ENCODE peak calls at places on chromosome 13, in five cellular contexts. J is neural progenitor cell, F is thoracic aorta, I is cardiac muscle cell, E is tibial artery. W is an unnamed sample. For H3K4me1 and H3K9me3, the result is how much of the 10 kb centered on the place peaks cover.

GRCh38 chr13:107964356-107964755 is 251.0 kb downstream of the LIG4 start:
- DNase-seq in F (no peak), J (no peak), I (peak), E (no peak), W (no peak)

GRCh38 chr13:97385146-97385545 is 48.8 kb upstream of the RAP2A start:
- DNase-seq in J (no peak), I (peak), F (no peak), E (no peak), W (no peak)

GRCh38 chr13:50236898-50237318 is 221.7 kb downstream of the KCNRG start:
- DNase-seq in I (no peak), F (no peak), E (no peak), J (no peak), W (no peak)

GRCh38 chr13:46629811-46630413 is 76.9 kb downstream of the LRCH1 start:
- DNase-seq in J (no peak), I (no peak), F (no peak), E (no peak), W (no peak)

GRCh38 chr13:100828226-100828625 is 153.6 kb upstream of the TMTC4 start:
- DNase-seq in E (no peak), I (peak), F (no peak), J (peak), W (no peak)

GRCh38 chr13:106619688-106620555 is 52.0 kb upstream of the ARGLU1 start:
- DNase-seq in F (no peak), E (no peak), J (peak), I (peak), W (peak)

GRCh38 chr13:20901668-20902437 is 693 bp downstream of the XPO4 start:
- DNase-seq in F (no peak), J (peak), E (no peak), I (peak), W (peak)

GRCh38 chr13:105007166-105007808 is 1528.2 kb downstream of the EFNB2 start:
- DNase-seq in F (no peak), E (no peak), I (no peak), J (no peak), W (no peak)

GRCh38 chr13:21013682-21014038 is 47.7 kb downstream of the LATS2 start:
- DNase-seq in I (no peak), J (no peak), F (no peak), E (no peak), W (no peak)

GRCh38 chr13:40770609-40770933 is 419 bp downstream of the MRPS31 start:
- DNase-seq in J (no peak), E (no peak), F (no peak), I (no peak), W (no peak)
- TF ChIP-seq CTCF in J (no peak), E (no peak), F (no peak), I (no peak), W (no peak)

GRCh38 chr13:75263741-75264407 is 218.1 kb downstream of the TBC1D4 start:
- DNase-seq in E (no peak), J (no peak), F (no peak), I (no peak), W (no peak)

GRCh38 chr13:75264611-75265010 is 217.4 kb downstream of the TBC1D4 start:
- DNase-seq in J (peak), I (no peak), F (no peak), E (no peak), W (no peak)
- H3K4me1 ChIP-seq in J (under half), I (under half), F (under half), E (under half), W (under half)

GRCh38 chr13:42221321-42221720 is 50.6 kb upstream of the AKAP11 start:
- DNase-seq in E (no peak), J (no peak), I (no peak), F (no peak), W (no peak)

GRCh38 chr13:42219870-42220269 is 52.1 kb upstream of the AKAP11 start:
- DNase-seq in F (no peak), E (no peak), J (no peak), I (no peak), W (no peak)

GRCh38 chr13:42219051-42219450 is 52.9 kb upstream of the AKAP11 start:
- DNase-seq in F (no peak), J (no peak), I (no peak), E (no peak), W (no peak)

GRCh38 chr13:42216422-42216735 is 55.6 kb upstream of the AKAP11 start:
- DNase-seq in I (no peak), E (no peak), J (no peak), F (no peak), W (no peak)

DNA sequence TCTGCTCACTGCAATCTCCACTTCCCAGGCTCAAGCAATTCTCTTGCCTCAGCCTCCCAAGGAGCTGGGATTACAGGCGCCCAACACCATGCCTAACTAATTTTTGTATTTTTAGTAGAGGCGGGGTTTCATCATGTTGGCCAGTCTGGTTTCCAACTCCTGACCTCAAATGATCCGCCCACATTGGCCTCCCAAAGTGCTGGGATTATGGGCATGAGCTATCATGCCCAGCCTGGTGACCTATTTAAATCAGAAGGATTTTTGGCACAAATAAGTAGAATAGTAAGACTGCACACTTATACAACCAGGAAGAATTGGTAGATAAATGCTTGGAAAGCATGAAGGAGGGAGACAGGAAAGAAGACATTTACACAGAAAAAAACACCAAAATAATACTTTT is 53.4 kb upstream of the AKAP11 start:
- DNase-seq in J (no peak), I (no peak), F (no peak), E (no peak), W (no peak)
- H3K9me3 ChIP-seq in J (under half), I (under half), F (under half), E (under half), W (under half)

DNA sequence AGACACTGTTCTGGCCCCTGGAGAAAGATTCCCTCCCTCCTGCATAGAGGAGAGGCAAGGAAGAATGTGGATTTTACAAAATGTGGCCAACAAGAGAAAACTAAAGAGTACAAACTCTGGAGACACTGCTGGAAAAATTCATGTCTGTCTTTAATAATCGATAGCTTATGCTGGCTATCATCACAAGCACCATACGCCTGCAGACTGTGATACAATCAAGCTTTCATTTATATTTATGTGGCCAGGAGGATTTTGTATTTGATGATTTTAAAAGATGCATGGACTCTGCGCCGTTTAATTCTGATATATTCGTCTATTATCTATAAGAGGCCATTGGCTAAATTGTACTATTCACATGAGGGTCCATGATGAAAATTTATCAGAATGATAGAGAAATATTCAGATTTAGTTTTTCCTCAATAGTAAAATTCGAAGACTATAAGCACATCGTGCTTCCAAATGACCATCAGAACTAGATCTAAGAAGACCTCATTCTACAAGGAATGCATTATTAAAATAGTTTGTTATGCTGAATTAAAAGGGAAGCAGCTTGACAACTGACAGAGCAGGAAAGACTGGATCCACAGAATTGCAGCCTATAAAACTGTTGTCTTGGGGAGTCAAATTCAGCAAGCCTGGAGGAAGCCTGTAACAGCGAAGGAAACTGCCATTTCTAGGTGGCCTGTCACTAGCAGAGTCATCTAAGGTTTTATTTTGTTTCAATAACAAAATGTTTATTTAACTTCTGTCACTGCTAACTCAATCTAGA is 578.6 kb downstream of the DIAPH3 start:
- DNase-seq in E (no peak), F (no peak), I (no peak), J (no peak), W (no peak)
- TF ChIP-seq CTCF in E (no peak), F (no peak), I (no peak), J (no peak), W (no peak)

W was measured in colonic mucosa.